ENCODE peak calls at places on chromosomes 16 and 17, in seven cellular contexts. M is sigmoid colon, I is H1, Z is transverse colon, S is HCT116, G is K562, W is endothelial cell of umbilical vein. B is an unnamed sample.

GRCh38 chr16:11052080-11052808 is 107.9 kb downstream of the CLEC16A start:
- DNase-seq in M (peak; percentile 38), I (no peak), Z (peak; percentile 41), S (no peak), G (no peak), W (no peak), B (no peak)

GRCh38 chr17:8742274-8742673 is 2.4 kb downstream of the CCDC42 start:
- DNase-seq in M (peak; percentile 17), I (no peak), Z (no peak), S (no peak), G (no peak), W (no peak), B (no peak)

GRCh38 chr16:9844361-9844760 is 337.9 kb downstream of the GRIN2A start:
- DNase-seq in M (no peak), I (no peak), Z (no peak), S (no peak), G (no peak), W (peak; percentile 6), B (no peak)

GRCh38 chr16:22239131-22239805 is 33.2 kb downstream of the EEF2K start:
- DNase-seq in M (no peak), I (no peak), Z (no peak), S (no peak), G (no peak), W (no peak), B (no peak)

GRCh38 chr16:15704545-15704987 is 54.5 kb downstream of the NDE1 start:
- DNase-seq in M (peak; percentile 88), I (peak; percentile 33), Z (peak; percentile 78), S (peak; percentile 39), G (peak; percentile 87), W (peak; percentile 73), B (peak; percentile 76)

GRCh38 chr17:7558544-7559306 is at the start of gene TNFSF13:
- DNase-seq in M (peak; percentile 87), I (no peak), Z (peak; percentile 75), S (no peak), G (no peak), W (no peak), B (peak; percentile 42)

GRCh38 chr16:65176603-65177002 is 54.7 kb upstream of the CDH11 start:
- DNase-seq in M (peak; percentile 82), I (no peak), Z (peak; percentile 10), S (no peak), G (no peak), W (no peak), B (no peak)

GRCh38 chr16:28062261-28063046 is 1.1 kb downstream of the GSG1L start:
- DNase-seq in M (no peak), I (no peak), Z (no peak), S (no peak), G (no peak), W (no peak), B (no peak)

GRCh38 chr16:88356124-88356726 is 26.5 kb upstream of the ZNF469 start:
- DNase-seq in M (peak; percentile 24), I (no peak), Z (no peak), S (no peak), G (no peak), W (no peak), B (no peak)

GRCh38 chr16:11242658-11243057 is 13.3 kb downstream of the SOCS1 start:
- DNase-seq in M (no peak), I (no peak), Z (no peak), S (no peak), G (no peak), W (no peak), B (no peak)

GRCh38 chr17:58092797-58093385 is 9.7 kb downstream of the DYNLL2 start:
- DNase-seq in M (no peak), I (no peak), Z (no peak), S (no peak), G (no peak), W (no peak), B (no peak)

GRCh38 chr17:48491527-48492273 is 39.1 kb downstream of the HOXB1 start:
- DNase-seq in M (no peak), I (no peak), Z (no peak), S (no peak), G (no peak), W (peak; percentile 75), B (no peak)

GRCh38 chr16:68520649-68521086 is 18.4 kb upstream of the ZFP90 start:
- DNase-seq in M (peak; percentile 92), I (peak; percentile 58), Z (peak; percentile 90), S (peak; percentile 81), G (peak; percentile 95), W (peak; percentile 76), B (peak; percentile 77)

GRCh38 chr16:47519037-47519436 is 57.9 kb downstream of the PHKB start:
- DNase-seq in M (no peak), I (no peak), Z (no peak), S (no peak), G (no peak), W (no peak), B (no peak)

GRCh38 chr17:67800495-67800928 is 24.8 kb upstream of the BPTF start:
- DNase-seq in M (peak; percentile 82), I (peak; percentile 59), Z (peak; percentile 85), S (peak; percentile 83), G (peak; percentile 69), W (peak; percentile 85), B (peak; percentile 57)

GRCh38 chr17:55149485-55149884 is 115.3 kb upstream of the HLF start:
- DNase-seq in M (no peak), I (no peak), Z (no peak), S (no peak), G (no peak), W (no peak), B (no peak)

GRCh38 chr16:50253511-50253903 is 12.8 kb upstream of the ADCY7 start:
- DNase-seq in M (no peak), I (no peak), Z (no peak), S (no peak), G (peak; percentile 30), W (no peak), B (no peak)

GRCh38 chr17:82851381-82851780 is 11.6 kb upstream of the ZNF750 start:
- DNase-seq in M (no peak), I (no peak), Z (no peak), S (no peak), G (no peak), W (no peak), B (no peak)

GRCh38 chr16:19354371-19354770 is 63.3 kb upstream of the TMC5 start:
- DNase-seq in M (no peak), I (no peak), Z (no peak), S (no peak), G (no peak), W (no peak), B (no peak)

GRCh38 chr16:29926675-29927522 is 873 bp upstream of the KCTD13 start:
- DNase-seq in M (peak; percentile 73), I (no peak), Z (peak; percentile 47), S (no peak), G (peak; percentile 24), W (no peak), B (peak; percentile 25)

GRCh38 chr16:2938206-2938605 is 25.9 kb upstream of the KREMEN2 start:
- DNase-seq in M (no peak), I (no peak), Z (no peak), S (no peak), G (no peak), W (no peak), B (no peak)

GRCh38 chr16:49756971-49757743 is 98.8 kb downstream of the ZNF423 start:
- DNase-seq in M (no peak), I (no peak), Z (no peak), S (no peak), G (no peak), W (peak; percentile 14), B (no peak)

GRCh38 chr16:11349599-11350276 is 4.5 kb downstream of the RMI2 start:
- DNase-seq in M (peak; percentile 88), I (no peak), Z (peak; percentile 49), S (no peak), G (no peak), W (peak; percentile 31), B (peak; percentile 81)

GRCh38 chr17:43679401-43679800 is 17.7 kb upstream of the MEOX1 start:
- DNase-seq in M (no peak), I (no peak), Z (no peak), S (no peak), G (no peak), W (no peak), B (no peak)

GRCh38 chr17:28576758-28577465 is at the start of gene ALDOC:
- DNase-seq in M (peak; percentile 97), I (peak; percentile 97), Z (peak; percentile 98), S (peak; percentile 81), G (peak; percentile 100), W (peak; percentile 89), B (peak; percentile 98)
- TF ChIP-seq POLR2AphosphoS5 in M (peak; percentile 94), I (peak; percentile 93), Z (peak; percentile 98), S (peak; percentile 80), G (peak; percentile 65), W (peak; percentile 40), B (peak; percentile 100)

DNA sequence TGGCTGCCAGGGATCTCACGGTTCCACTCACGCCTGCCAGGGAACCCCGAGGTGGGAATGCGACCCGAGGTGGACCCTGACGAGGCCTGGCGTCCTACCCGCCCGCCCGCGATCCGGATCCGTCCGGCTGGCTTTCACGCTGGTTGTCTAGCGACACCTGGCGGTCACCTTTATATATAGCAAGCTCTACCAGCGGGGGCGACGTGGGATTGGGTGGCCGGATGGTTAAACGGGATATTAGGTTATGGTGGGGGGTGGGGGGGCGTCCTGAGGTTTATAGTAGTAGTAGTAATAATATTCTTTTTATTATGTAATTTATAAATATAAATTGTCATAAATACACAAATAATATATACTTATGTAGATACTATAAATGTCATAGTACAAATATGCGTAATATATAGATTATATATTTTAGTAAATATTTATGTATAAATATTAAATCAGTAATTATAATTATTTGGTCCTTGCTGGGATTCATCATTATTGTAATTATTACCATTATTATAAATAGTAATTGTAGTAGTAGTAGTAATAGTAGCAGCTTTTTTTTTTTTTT is 136.9 kb downstream of the KCNJ12 start:
- DNase-seq in M (peak; percentile 89), I (peak; percentile 27), Z (peak; percentile 77), S (peak; percentile 57), G (peak; percentile 88), W (peak; percentile 64), B (peak; percentile 62)
- H3K4me3 ChIP-seq in M (peak overlapping the region; percentile 5), I (no peak overlapping the region), Z (no peak overlapping the region), S (no peak overlapping the region), G (no peak overlapping the region), W (no peak overlapping the region), B (no peak overlapping the region)

DNA sequence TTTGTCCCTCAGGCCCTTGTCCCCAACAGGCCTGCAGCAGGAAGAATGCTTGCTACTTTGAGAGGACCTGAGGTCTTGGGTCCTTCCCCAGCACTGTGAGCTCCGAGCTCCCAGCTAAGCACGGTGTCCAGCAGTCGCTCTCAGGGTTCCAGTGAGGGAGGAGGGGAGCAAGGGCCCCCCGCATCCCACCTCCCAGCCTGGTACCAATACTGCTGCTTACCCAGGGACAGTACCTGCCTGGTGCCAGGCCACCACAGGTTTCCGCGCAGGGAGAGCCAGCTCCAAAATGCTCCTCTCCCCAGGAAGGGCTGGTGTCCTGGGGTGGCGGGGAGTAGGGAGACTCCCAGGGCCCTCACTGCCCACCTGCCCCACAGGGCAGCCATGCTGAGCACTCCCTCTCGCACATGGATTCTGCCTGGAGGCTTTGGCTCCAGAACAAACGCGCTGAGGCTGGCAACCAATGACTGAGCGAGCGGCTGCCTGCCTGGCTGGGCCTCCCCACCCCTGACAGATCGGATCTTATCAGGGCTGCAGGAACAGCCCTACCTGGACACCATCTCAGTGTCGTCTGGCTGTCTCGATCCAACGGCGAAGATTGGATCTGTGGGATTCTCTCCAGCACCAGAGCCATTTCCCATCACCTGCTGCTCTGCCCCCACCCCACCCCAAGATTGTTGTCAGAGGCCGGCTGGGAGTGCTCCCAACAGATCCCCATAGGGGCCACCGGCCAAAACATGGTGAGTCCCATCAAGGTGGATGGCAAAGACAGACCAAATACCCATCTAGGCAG is 2.4 kb downstream of the DOK4 start:
- DNase-seq in M (no peak), I (no peak), Z (no peak), S (no peak), G (peak; percentile 45), W (no peak), B (peak; percentile 43)
- H3K4me1 ChIP-seq in M (peaks cover 33% of the 10 kb centered on the region), I (peaks cover 12% of the 10 kb centered on the region), Z (peaks cover 41% of the 10 kb centered on the region), S (peaks cover 35% of the 10 kb centered on the region), G (peaks cover 17% of the 10 kb centered on the region), W (peaks cover 15% of the 10 kb centered on the region), B (peaks cover 5% of the 10 kb centered on the region)

GRCh38 chr17:27446569-27447301 is 9.5 kb upstream of the KSR1 start:
- DNase-seq in M (no peak), I (no peak), Z (no peak), S (no peak), G (peak; percentile 56), W (peak; percentile 97), B (no peak)
- TF ChIP-seq POLR2AphosphoS5 in M (no peak), I (no peak), Z (no peak), S (no peak), G (peak; percentile 86), W (no peak), B (no peak)